ENCODE peak calls at places on chromosomes 1 and 21, in ten cellular contexts. One of them, this sample, is unnamed. For H3K36me3 and H3K4me1, the result is how much of the 10 kb centered on the place peaks cover.

GRCh38 chr1:8374812-8375211 is 56.9 kb downstream of the SLC45A1 start:
- DNase-seq in pancreas: no peak
- DNase-seq in heart right ventricle: no peak
- DNase-seq in right atrium auricular region: no peak
- DNase-seq in uterus: peak
- DNase-seq in body of pancreas: peak
- DNase-seq in DND-41: peak
- DNase-seq in thoracic aorta: no peak
- DNase-seq in HCT116: peak
- DNase-seq in K562: peak
- DNase-seq in this sample: no peak

GRCh38 chr1:10911274-10912166 is 100.9 kb upstream of the TARDBP start:
- DNase-seq in pancreas: no peak
- DNase-seq in heart right ventricle: no peak
- DNase-seq in right atrium auricular region: no peak
- DNase-seq in uterus: no peak
- DNase-seq in body of pancreas: no peak
- DNase-seq in DND-41: no peak
- DNase-seq in thoracic aorta: no peak
- DNase-seq in HCT116: no peak
- DNase-seq in K562: no peak
- DNase-seq in this sample: no peak

GRCh38 chr1:30419831-30420230 is 303.6 kb downstream of the MATN1 start:
- DNase-seq in pancreas: no peak
- DNase-seq in heart right ventricle: no peak
- DNase-seq in right atrium auricular region: peak
- DNase-seq in uterus: no peak
- DNase-seq in body of pancreas: no peak
- DNase-seq in DND-41: no peak
- DNase-seq in thoracic aorta: no peak
- DNase-seq in HCT116: no peak
- DNase-seq in K562: no peak
- DNase-seq in this sample: peak

GRCh38 chr1:101275672-101276071 is 38.9 kb downstream of the S1PR1 start:
- DNase-seq in pancreas: no peak
- DNase-seq in heart right ventricle: no peak
- DNase-seq in right atrium auricular region: no peak
- DNase-seq in uterus: no peak
- DNase-seq in body of pancreas: no peak
- DNase-seq in DND-41: no peak
- DNase-seq in thoracic aorta: no peak
- DNase-seq in HCT116: no peak
- DNase-seq in K562: no peak
- DNase-seq in this sample: no peak

GRCh38 chr1:80050085-80050484 is 1043.6 kb upstream of the ADGRL4 start:
- DNase-seq in pancreas: no peak
- DNase-seq in heart right ventricle: no peak
- DNase-seq in right atrium auricular region: no peak
- DNase-seq in uterus: no peak
- DNase-seq in body of pancreas: no peak
- DNase-seq in DND-41: no peak
- DNase-seq in thoracic aorta: no peak
- DNase-seq in HCT116: no peak
- DNase-seq in K562: no peak
- DNase-seq in this sample: no peak

GRCh38 chr1:60345621-60346020 is 272.1 kb upstream of the C1orf87 start:
- DNase-seq in pancreas: no peak
- DNase-seq in heart right ventricle: no peak
- DNase-seq in right atrium auricular region: no peak
- DNase-seq in uterus: no peak
- DNase-seq in body of pancreas: no peak
- DNase-seq in DND-41: no peak
- DNase-seq in thoracic aorta: no peak
- DNase-seq in HCT116: no peak
- DNase-seq in K562: no peak
- DNase-seq in this sample: no peak

GRCh38 chr1:39104158-39105060 is 78.3 kb downstream of the NDUFS5 start:
- DNase-seq in pancreas: no peak
- DNase-seq in heart right ventricle: no peak
- DNase-seq in right atrium auricular region: no peak
- DNase-seq in uterus: no peak
- DNase-seq in body of pancreas: no peak
- DNase-seq in DND-41: no peak
- DNase-seq in thoracic aorta: no peak
- DNase-seq in HCT116: no peak
- DNase-seq in K562: no peak
- DNase-seq in this sample: no peak

GRCh38 chr21:32624726-32625125 is 12.5 kb upstream of the CFAP298 start:
- DNase-seq in pancreas: no peak
- DNase-seq in heart right ventricle: no peak
- DNase-seq in right atrium auricular region: no peak
- DNase-seq in uterus: no peak
- DNase-seq in body of pancreas: no peak
- DNase-seq in DND-41: no peak
- DNase-seq in thoracic aorta: no peak
- DNase-seq in HCT116: peak
- DNase-seq in K562: no peak
- DNase-seq in this sample: no peak

GRCh38 chr1:209926045-209926444 is 12.0 kb upstream of the SYT14 start:
- DNase-seq in pancreas: no peak
- DNase-seq in heart right ventricle: no peak
- DNase-seq in right atrium auricular region: no peak
- DNase-seq in uterus: no peak
- DNase-seq in body of pancreas: no peak
- DNase-seq in DND-41: no peak
- DNase-seq in thoracic aorta: no peak
- DNase-seq in HCT116: no peak
- DNase-seq in K562: no peak
- DNase-seq in this sample: no peak

GRCh38 chr1:187294421-187295201 is 465.9 kb downstream of the PLA2G4A start:
- DNase-seq in pancreas: no peak
- DNase-seq in heart right ventricle: no peak
- DNase-seq in right atrium auricular region: no peak
- DNase-seq in uterus: no peak
- DNase-seq in body of pancreas: no peak
- DNase-seq in DND-41: no peak
- DNase-seq in thoracic aorta: no peak
- DNase-seq in HCT116: no peak
- DNase-seq in K562: no peak
- DNase-seq in this sample: no peak

GRCh38 chr1:212452323-212453155 is 19.8 kb downstream of the NENF start:
- DNase-seq in pancreas: no peak
- DNase-seq in heart right ventricle: peak
- DNase-seq in right atrium auricular region: peak
- DNase-seq in uterus: peak
- DNase-seq in body of pancreas: no peak
- DNase-seq in DND-41: no peak
- DNase-seq in thoracic aorta: peak
- DNase-seq in HCT116: no peak
- DNase-seq in K562: no peak
- DNase-seq in this sample: no peak

GRCh38 chr21:35868005-35868868 is 192.1 kb downstream of the SETD4 start:
- DNase-seq in pancreas: no peak
- DNase-seq in heart right ventricle: no peak
- DNase-seq in right atrium auricular region: no peak
- DNase-seq in uterus: no peak
- DNase-seq in body of pancreas: no peak
- DNase-seq in DND-41: no peak
- DNase-seq in thoracic aorta: no peak
- DNase-seq in HCT116: no peak
- DNase-seq in K562: no peak
- DNase-seq in this sample: no peak

DNA sequence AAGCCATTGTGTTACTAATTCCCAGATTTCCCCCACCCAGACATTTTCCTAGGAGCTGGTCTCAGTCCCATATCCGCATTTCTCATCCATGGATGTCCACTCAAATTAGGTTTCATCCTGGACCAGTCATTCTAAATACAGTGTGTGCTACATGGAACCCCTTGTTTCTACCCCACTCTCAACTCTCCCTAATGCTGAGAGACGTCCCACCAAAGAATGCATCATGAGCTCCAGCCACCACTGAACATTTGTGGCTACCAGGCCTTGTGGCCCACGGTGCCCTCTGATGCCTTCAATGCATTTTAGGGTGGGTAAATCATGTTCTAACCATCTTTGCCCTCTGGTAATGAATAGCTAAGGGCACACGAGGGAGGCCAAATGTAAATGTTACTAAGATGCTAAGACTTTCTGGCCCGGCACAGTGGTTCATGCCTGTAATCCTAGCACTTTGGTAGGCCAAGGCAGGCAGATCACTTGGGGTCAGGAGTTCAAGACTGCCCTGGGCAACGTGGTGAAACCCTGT is 13.3 kb upstream of the RAB42 start:
- DNase-seq in pancreas: no peak
- DNase-seq in heart right ventricle: no peak
- DNase-seq in right atrium auricular region: no peak
- DNase-seq in uterus: no peak
- DNase-seq in body of pancreas: no peak
- DNase-seq in DND-41: no peak
- DNase-seq in thoracic aorta: no peak
- DNase-seq in HCT116: no peak
- DNase-seq in K562: peak
- DNase-seq in this sample: no peak
- H3K36me3 ChIP-seq in pancreas: under half
- H3K36me3 ChIP-seq in heart right ventricle: under half
- H3K36me3 ChIP-seq in right atrium auricular region: under half
- H3K36me3 ChIP-seq in uterus: under half
- H3K36me3 ChIP-seq in body of pancreas: under half
- H3K36me3 ChIP-seq in DND-41: half or more
- H3K36me3 ChIP-seq in thoracic aorta: under half
- H3K36me3 ChIP-seq in HCT116: under half
- H3K36me3 ChIP-seq in K562: half or more
- H3K36me3 ChIP-seq in this sample: under half

GRCh38 chr1:68207129-68207689 is 25.1 kb downstream of the WLS start:
- DNase-seq in pancreas: no peak
- DNase-seq in heart right ventricle: no peak
- DNase-seq in right atrium auricular region: no peak
- DNase-seq in uterus: no peak
- DNase-seq in body of pancreas: no peak
- DNase-seq in DND-41: no peak
- DNase-seq in thoracic aorta: no peak
- DNase-seq in HCT116: no peak
- DNase-seq in K562: no peak
- DNase-seq in this sample: no peak
- H3K4me1 ChIP-seq in pancreas: under half
- H3K4me1 ChIP-seq in heart right ventricle: half or more
- H3K4me1 ChIP-seq in right atrium auricular region: under half
- H3K4me1 ChIP-seq in uterus: under half
- H3K4me1 ChIP-seq in body of pancreas: half or more
- H3K4me1 ChIP-seq in DND-41: under half
- H3K4me1 ChIP-seq in thoracic aorta: under half
- H3K4me1 ChIP-seq in HCT116: under half
- H3K4me1 ChIP-seq in K562: under half
- H3K4me1 ChIP-seq in this sample: under half

GRCh38 chr1:74317663-74318062 is 82.5 kb downstream of the TNNI3K start:
- DNase-seq in pancreas: no peak
- DNase-seq in heart right ventricle: no peak
- DNase-seq in right atrium auricular region: no peak
- DNase-seq in uterus: no peak
- DNase-seq in body of pancreas: no peak
- DNase-seq in DND-41: no peak
- DNase-seq in thoracic aorta: no peak
- DNase-seq in HCT116: no peak
- DNase-seq in K562: no peak
- DNase-seq in this sample: no peak
- TF ChIP-seq CTCF in pancreas: no peak
- TF ChIP-seq CTCF in heart right ventricle: no peak
- TF ChIP-seq CTCF in right atrium auricular region: no peak
- TF ChIP-seq CTCF in uterus: no peak
- TF ChIP-seq CTCF in body of pancreas: no peak
- TF ChIP-seq CTCF in DND-41: no peak
- TF ChIP-seq CTCF in thoracic aorta: no peak
- TF ChIP-seq CTCF in HCT116: no peak
- TF ChIP-seq CTCF in K562: no peak
- TF ChIP-seq CTCF in this sample: no peak

GRCh38 chr1:24888971-24889670 is 41.0 kb downstream of the RUNX3 start:
- DNase-seq in pancreas: no peak
- DNase-seq in heart right ventricle: no peak
- DNase-seq in right atrium auricular region: no peak
- DNase-seq in uterus: no peak
- DNase-seq in body of pancreas: no peak
- DNase-seq in DND-41: no peak
- DNase-seq in thoracic aorta: no peak
- DNase-seq in HCT116: no peak
- DNase-seq in K562: no peak
- DNase-seq in this sample: no peak
- H3K36me3 ChIP-seq in pancreas: under half
- H3K36me3 ChIP-seq in heart right ventricle: under half
- H3K36me3 ChIP-seq in right atrium auricular region: under half
- H3K36me3 ChIP-seq in uterus: under half
- H3K36me3 ChIP-seq in body of pancreas: under half
- H3K36me3 ChIP-seq in DND-41: under half
- H3K36me3 ChIP-seq in thoracic aorta: under half
- H3K36me3 ChIP-seq in HCT116: under half
- H3K36me3 ChIP-seq in K562: under half
- H3K36me3 ChIP-seq in this sample: under half

DNA sequence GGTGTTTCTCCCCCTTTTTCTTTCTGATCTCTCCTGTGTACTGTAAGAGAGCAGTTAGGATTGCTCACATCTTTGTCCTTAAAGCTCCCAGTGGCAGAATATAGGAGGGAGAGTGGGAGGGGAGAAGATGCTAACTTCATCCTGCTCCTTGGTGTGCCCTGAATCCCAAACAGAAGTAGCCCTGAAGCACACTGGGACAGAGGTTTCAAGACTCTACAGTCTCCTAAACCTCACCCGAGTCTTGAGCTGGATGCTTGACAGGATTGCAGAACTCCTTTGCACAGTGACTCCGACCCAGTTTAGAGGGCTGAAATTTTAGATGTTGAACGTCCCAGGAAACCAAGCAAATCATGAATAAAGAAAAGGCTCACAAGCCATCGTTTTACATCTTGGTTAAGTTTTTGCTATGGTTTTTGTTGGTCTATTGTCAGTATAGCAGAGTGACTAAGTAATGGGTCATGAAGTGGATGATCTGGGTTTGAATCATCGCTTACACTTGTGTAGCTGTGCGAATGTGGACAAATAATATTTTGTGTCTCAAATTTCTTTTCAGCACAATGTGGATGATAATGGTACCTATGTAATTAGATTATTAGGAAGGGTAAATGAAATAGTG is 37.5 kb downstream of the XCL2 start:
- DNase-seq in pancreas: no peak
- DNase-seq in heart right ventricle: no peak
- DNase-seq in right atrium auricular region: no peak
- DNase-seq in uterus: no peak
- DNase-seq in body of pancreas: no peak
- DNase-seq in DND-41: no peak
- DNase-seq in thoracic aorta: no peak
- DNase-seq in HCT116: peak
- DNase-seq in K562: no peak
- DNase-seq in this sample: no peak
- H3K4me1 ChIP-seq in pancreas: under half
- H3K4me1 ChIP-seq in heart right ventricle: under half
- H3K4me1 ChIP-seq in right atrium auricular region: under half
- H3K4me1 ChIP-seq in uterus: under half
- H3K4me1 ChIP-seq in body of pancreas: under half
- H3K4me1 ChIP-seq in DND-41: under half
- H3K4me1 ChIP-seq in thoracic aorta: under half
- H3K4me1 ChIP-seq in HCT116: under half
- H3K4me1 ChIP-seq in K562: under half
- H3K4me1 ChIP-seq in this sample: under half

This sample was measured in lung.